ENCODE peak calls at places on chromosomes 11 and 22, in four cellular contexts. B is kidney, T is fibroblast of the aortic adventitia, N is HFF-Myc. C is an unnamed sample.
A peak's percentile ranks its signal among the peaks of the same experiment; 100 is the strongest.

GRCh38 chr11:8019671-8020597 is 32.8 kb downstream of the EIF3F start:
- DNase-seq in B (peak; percentile 77), T (peak; percentile 41), N (no peak), C (peak; percentile 63)

GRCh38 chr11:116861539-116861938 is 24.1 kb upstream of the APOA1 start:
- DNase-seq in B (no peak), T (peak; percentile 86), N (no peak), C (no peak)

GRCh38 chr11:80083561-80083960 is 642.7 kb upstream of the TENM4 start:
- DNase-seq in B (no peak), T (no peak), N (no peak), C (no peak)

GRCh38 chr22:19450363-19451175 is 3.1 kb upstream of the C22orf39 start:
- DNase-seq in B (no peak), T (no peak), N (no peak), C (no peak)

GRCh38 chr22:19948057-19948760 is 6.6 kb upstream of the TXNRD2 start:
- DNase-seq in B (no peak), T (no peak), N (no peak), C (peak; percentile 25)

GRCh38 chr22:39277135-39277607 is 32.4 kb upstream of the PDGFB start:
- DNase-seq in B (no peak), T (peak; percentile 48), N (no peak), C (no peak)

GRCh38 chr22:33570110-33570509 is 350.2 kb downstream of the LARGE1 start:
- DNase-seq in B (no peak), T (no peak), N (no peak), C (no peak)

GRCh38 chr11:62665630-62666258 is 632 bp downstream of the CSKMT start:
- DNase-seq in B (peak; percentile 87), T (peak; percentile 74), N (no peak), C (peak; percentile 82)

GRCh38 chr22:44567846-44568493 is 69.9 kb upstream of the RTL6 start:
- DNase-seq in B (no peak), T (peak; percentile 58), N (peak; percentile 9), C (peak; percentile 69)

GRCh38 chr22:39290724-39291161 is 28.7 kb downstream of the RPL3 start:
- DNase-seq in B (peak; percentile 94), T (peak; percentile 61), N (no peak), C (no peak)

GRCh38 chr11:8219257-8220021 is 44.2 kb downstream of the LMO1 start:
- DNase-seq in B (peak; percentile 60), T (peak; percentile 57), N (peak; percentile 20), C (no peak)

GRCh38 chr22:21867528-21868266 is at the start of gene MAPK1:
- DNase-seq in B (peak; percentile 98), T (peak; percentile 80), N (peak; percentile 56), C (peak; percentile 97)

GRCh38 chr11:124798991-124799383 is 1.2 kb downstream of the MSANTD2 start:
- DNase-seq in B (no peak), T (peak; percentile 81), N (peak; percentile 70), C (no peak)

GRCh38 chr11:62792193-62792575 is 378 bp upstream of the TMEM223 start:
- DNase-seq in B (peak; percentile 67), T (no peak), N (no peak), C (no peak)

GRCh38 chr11:76637491-76638266 is 32.9 kb downstream of the LRRC32 start:
- DNase-seq in B (peak; percentile 88), T (no peak), N (no peak), C (peak; percentile 75)

GRCh38 chr11:69369945-69370344 is 76.0 kb downstream of the MYEOV start:
- DNase-seq in B (no peak), T (no peak), N (no peak), C (no peak)

DNA sequence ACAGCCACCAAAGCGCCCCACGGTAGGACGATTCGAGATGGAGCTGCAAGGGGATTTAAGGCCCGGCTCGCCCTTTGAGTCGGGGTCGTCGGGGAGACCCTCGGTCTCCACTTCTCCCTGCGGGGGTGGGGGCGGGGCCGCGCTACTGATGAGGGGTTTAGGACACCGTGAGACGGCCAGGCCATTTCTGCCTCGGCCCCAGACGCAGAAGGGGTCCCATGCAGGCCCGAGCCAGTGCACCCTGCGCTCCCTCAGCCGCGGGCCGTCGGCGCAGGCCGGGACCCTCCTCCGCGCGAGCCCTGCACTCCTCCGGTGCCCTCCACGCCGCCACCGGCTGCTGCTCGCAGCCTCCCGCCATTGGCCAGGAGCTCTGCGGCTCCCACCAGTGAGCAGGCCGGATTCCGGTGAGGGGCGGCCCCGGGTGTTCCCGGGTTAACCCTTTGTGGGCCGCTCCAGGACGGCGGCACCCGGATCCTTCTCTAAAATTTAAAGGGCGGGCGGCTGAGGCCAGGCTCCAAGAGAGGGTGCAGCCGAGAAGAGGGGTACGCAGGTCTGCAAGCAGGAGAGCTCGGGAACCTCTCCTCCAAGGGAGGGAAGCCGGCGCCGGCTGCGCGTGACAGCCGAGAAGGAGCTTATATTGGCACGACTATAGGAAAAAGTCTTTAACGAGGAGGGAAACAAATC is 18.0 kb downstream of the CREB3L1 start:
- DNase-seq in B (peak; percentile 93), T (peak; percentile 66), N (no peak), C (peak; percentile 82)
- H3K4me3 ChIP-seq in B (peak overlapping the region; percentile 54), T (peak overlapping the region; percentile 66), N (peak overlapping the region; percentile 53), C (peak overlapping the region; percentile 53)

GRCh38 chr11:19774817-19775600 is 62.4 kb downstream of the NAV2 start:
- DNase-seq in B (no peak), T (no peak), N (no peak), C (no peak)

GRCh38 chr11:19775622-19776021 is 63.0 kb downstream of the NAV2 start:
- DNase-seq in B (no peak), T (no peak), N (no peak), C (no peak)

GRCh38 chr11:19774329-19774728 is 61.7 kb downstream of the NAV2 start:
- DNase-seq in B (no peak), T (no peak), N (no peak), C (no peak)

GRCh38 chr11:19777342-19778102 is 64.9 kb downstream of the NAV2 start:
- DNase-seq in B (no peak), T (peak; percentile 78), N (no peak), C (no peak)

DNA sequence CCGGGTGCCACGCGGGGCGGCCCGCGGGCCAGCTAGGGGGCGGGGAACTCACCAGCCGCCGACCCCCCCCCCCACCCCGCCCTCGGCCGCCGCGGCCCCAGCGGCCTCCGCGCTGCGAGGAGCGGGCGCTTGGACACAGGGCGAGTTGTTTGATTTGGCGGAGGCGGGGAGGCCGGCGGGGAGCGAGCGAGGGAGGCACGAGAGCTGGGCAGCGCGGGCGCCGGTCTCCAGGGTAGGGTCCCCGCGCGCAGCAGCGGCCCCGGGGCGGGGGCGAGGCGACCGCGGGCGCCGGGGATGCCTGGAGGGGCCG is 64.3 kb downstream of the NAV2 start:
- DNase-seq in B (peak; percentile 77), T (no peak), N (no peak), C (peak; percentile 79)
- H3K4me3 ChIP-seq in B (no peak overlapping the region), T (peak overlapping the region; percentile 63), N (peak overlapping the region; percentile 38), C (peak overlapping the region; percentile 48)

GRCh38 chr22:37186228-37186996 is 1.6 kb downstream of the C1QTNF6 start:
- DNase-seq in B (peak; percentile 49), T (peak; percentile 88), N (no peak), C (peak; percentile 42)

GRCh38 chr22:37187552-37187890 is 526 bp downstream of the C1QTNF6 start:
- DNase-seq in B (no peak), T (no peak), N (no peak), C (no peak)

GRCh38 chr22:37185646-37186227 is 2.3 kb downstream of the C1QTNF6 start:
- DNase-seq in B (peak; percentile 57), T (no peak), N (no peak), C (peak; percentile 53)

GRCh38 chr22:37187891-37188761 is at the start of gene C1QTNF6:
- DNase-seq in B (peak; percentile 94), T (peak; percentile 60), N (no peak), C (peak; percentile 64)

DNA sequence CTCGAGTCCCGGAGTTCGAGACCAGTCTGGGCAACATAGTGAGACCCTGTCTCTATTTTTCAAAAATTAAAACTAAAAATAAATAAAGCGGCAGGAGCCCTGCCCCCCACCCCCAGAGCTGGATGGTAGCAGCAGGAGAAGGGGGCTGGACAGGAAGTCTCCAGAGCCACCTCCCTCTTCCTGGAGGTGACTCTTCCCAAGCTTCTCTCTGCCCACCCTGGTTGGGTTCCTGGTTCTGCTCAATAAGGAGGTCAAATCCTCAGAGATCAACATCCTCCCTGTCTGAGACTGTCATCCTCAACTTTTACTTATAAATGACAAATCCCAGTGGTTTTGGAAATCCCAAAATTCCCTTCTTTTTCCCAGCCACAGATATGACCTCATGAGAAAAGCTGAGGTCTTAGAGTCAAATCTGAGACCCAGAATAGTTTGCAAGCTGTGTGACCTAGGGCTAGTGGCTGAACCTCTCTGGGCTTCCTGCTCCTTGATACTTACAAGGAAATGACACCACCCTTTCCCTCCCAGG is 987 bp downstream of the C1QTNF6 start:
- DNase-seq in B (peak; percentile 55), T (no peak), N (no peak), C (no peak)
- H3K4me3 ChIP-seq in B (peak overlapping the region; percentile 24), T (peak overlapping the region; percentile 78), N (peak overlapping the region; percentile 47), C (peak overlapping the region; percentile 41)

GRCh38 chr11:12693485-12694181 is 19.4 kb downstream of the TEAD1 start:
- DNase-seq in B (peak; percentile 79), T (peak; percentile 98), N (peak; percentile 98), C (peak; percentile 71)
- H3K4me3 ChIP-seq in B (peak overlapping the region; percentile 26), T (peak overlapping the region; percentile 48), N (peak overlapping the region; percentile 31), C (peak overlapping the region; percentile 27)

GRCh38 chr11:2901854-2902783 is 16.5 kb upstream of the CDKN1C start:
- DNase-seq in B (peak; percentile 99), T (peak; percentile 86), N (no peak), C (peak; percentile 98)
- H3K4me3 ChIP-seq in B (peak overlapping the region; percentile 43), T (peak overlapping the region; percentile 76), N (peak overlapping the region; percentile 54), C (peak overlapping the region; percentile 66)

GRCh38 chr22:25048659-25049657 is 96.4 kb downstream of the KIAA1671 start:
- DNase-seq in B (peak; percentile 76), T (peak; percentile 63), N (peak; percentile 15), C (peak; percentile 75)

GRCh38 chr22:25050566-25050965 is 98.0 kb downstream of the KIAA1671 start:
- DNase-seq in B (no peak), T (no peak), N (no peak), C (no peak)

GRCh38 chr22:25051983-25052710 is 99.6 kb downstream of the KIAA1671 start:
- DNase-seq in B (no peak), T (no peak), N (no peak), C (no peak)

GRCh38 chr22:25049770-25050169 is 97.3 kb downstream of the KIAA1671 start:
- DNase-seq in B (no peak), T (no peak), N (no peak), C (no peak)

GRCh38 chr22:25051073-25051472 is 98.6 kb downstream of the KIAA1671 start:
- DNase-seq in B (no peak), T (no peak), N (no peak), C (no peak)
- H3K4me3 ChIP-seq in B (no peak overlapping the region), T (no peak overlapping the region), N (no peak overlapping the region), C (no peak overlapping the region)

GRCh38 chr11:2678396-2678795 is 21.4 kb downstream of the KCNQ1OT1 start:
- DNase-seq in B (no peak), T (no peak), N (no peak), C (no peak)

GRCh38 chr11:2677127-2677526 is 22.7 kb downstream of the KCNQ1OT1 start:
- DNase-seq in B (no peak), T (no peak), N (no peak), C (no peak)

GRCh38 chr11:2675540-2675939 is 24.3 kb downstream of the KCNQ1OT1 start:
- DNase-seq in B (peak; percentile 41), T (no peak), N (no peak), C (peak; percentile 29)

GRCh38 chr11:2681408-2682145 is 18.2 kb downstream of the KCNQ1OT1 start:
- DNase-seq in B (no peak), T (no peak), N (no peak), C (no peak)

GRCh38 chr11:2679011-2679676 is 20.6 kb downstream of the KCNQ1OT1 start:
- DNase-seq in B (peak; percentile 24), T (no peak), N (no peak), C (no peak)
- H3K4me3 ChIP-seq in B (no peak overlapping the region), T (no peak overlapping the region), N (no peak overlapping the region), C (no peak overlapping the region)

C was measured in upper lobe of right lung.